ENCODE peak calls at places on chromosomes 16 and 17, in eight cellular contexts. W, I, N, X, T, Y, Q and R are unnamed samples.

GRCh38 chr16:8620535-8620934 is 963 bp upstream of the METTL22 start:
- DNase-seq in W (no peak), I (no peak), N (no peak), X (no peak), T (no peak), Y (no peak), Q (no peak), R (no peak)

GRCh38 chr17:72724375-72724774 is 368.1 kb downstream of the SLC39A11 start:
- DNase-seq in W (no peak), I (no peak), N (no peak), X (no peak), T (no peak), Y (no peak), Q (no peak), R (no peak)

GRCh38 chr17:35764123-35764991 is 3.7 kb downstream of the C17orf50 start:
- DNase-seq in W (peak; percentile 83), I (peak; percentile 69), N (peak; percentile 94), X (no peak), T (peak; percentile 98), Y (peak; percentile 93), Q (peak; percentile 99), R (peak; percentile 84)

GRCh38 chr17:12118617-12119016 is 97.9 kb downstream of the MAP2K4 start:
- DNase-seq in W (no peak), I (no peak), N (no peak), X (no peak), T (no peak), Y (no peak), Q (no peak), R (no peak)

GRCh38 chr17:30117548-30118155 is 1.0 kb downstream of the NSRP1 start:
- DNase-seq in W (no peak), I (no peak), N (no peak), X (no peak), T (no peak), Y (no peak), Q (no peak), R (no peak)

GRCh38 chr17:67902531-67903231 is 77.4 kb downstream of the BPTF start:
- DNase-seq in W (no peak), I (no peak), N (no peak), X (no peak), T (no peak), Y (no peak), Q (no peak), R (no peak)

GRCh38 chr17:57493171-57493570 is 236.8 kb downstream of the MSI2 start:
- DNase-seq in W (no peak), I (no peak), N (no peak), X (no peak), T (no peak), Y (no peak), Q (no peak), R (no peak)

GRCh38 chr17:14471052-14471451 is 170.2 kb downstream of the HS3ST3B1 start:
- DNase-seq in W (no peak), I (no peak), N (no peak), X (no peak), T (peak; percentile 50), Y (peak; percentile 11), Q (no peak), R (no peak)

GRCh38 chr17:47850692-47851573 is at the start of gene SP6:
- DNase-seq in W (peak; percentile 57), I (no peak), N (peak; percentile 92), X (no peak), T (peak; percentile 91), Y (peak; percentile 91), Q (no peak), R (peak; percentile 65)

GRCh38 chr17:13584701-13585080 is 17.0 kb downstream of the HS3ST3A1 start:
- DNase-seq in W (no peak), I (no peak), N (no peak), X (no peak), T (no peak), Y (no peak), Q (no peak), R (no peak)

GRCh38 chr16:1810536-1810935 is 16.1 kb downstream of the HAGH start:
- DNase-seq in W (no peak), I (no peak), N (no peak), X (no peak), T (no peak), Y (no peak), Q (no peak), R (no peak)

GRCh38 chr17:46009681-46010596 is 10.9 kb downstream of the STH start:
- DNase-seq in W (no peak), I (no peak), N (no peak), X (no peak), T (peak; percentile 84), Y (no peak), Q (no peak), R (peak; percentile 39)

GRCh38 chr17:82965371-82965770 is 114.0 kb upstream of the METRNL start:
- DNase-seq in W (no peak), I (no peak), N (no peak), X (no peak), T (no peak), Y (no peak), Q (no peak), R (no peak)

GRCh38 chr17:71170070-71170469 is 950.8 kb upstream of the SOX9 start:
- DNase-seq in W (no peak), I (no peak), N (no peak), X (no peak), T (no peak), Y (no peak), Q (no peak), R (no peak)

GRCh38 chr17:41932821-41933389 is 2.5 kb downstream of the ODAD4 start:
- DNase-seq in W (no peak), I (no peak), N (no peak), X (no peak), T (no peak), Y (no peak), Q (no peak), R (no peak)

GRCh38 chr16:58236231-58236690 is 38.4 kb upstream of the CSNK2A2 start:
- DNase-seq in W (peak; percentile 56), I (peak; percentile 24), N (peak; percentile 80), X (no peak), T (peak; percentile 82), Y (peak; percentile 78), Q (peak; percentile 46), R (peak; percentile 62)

GRCh38 chr17:50536683-50537646 is 4.4 kb downstream of the EPN3 start:
- DNase-seq in W (no peak), I (no peak), N (no peak), X (no peak), T (no peak), Y (no peak), Q (no peak), R (no peak)

GRCh38 chr16:24624102-24624501 is 84.7 kb downstream of the RBBP6 start:
- DNase-seq in W (no peak), I (no peak), N (no peak), X (no peak), T (no peak), Y (no peak), Q (no peak), R (no peak)

GRCh38 chr16:70553645-70554044 is 30.0 kb downstream of the SF3B3 start:
- DNase-seq in W (no peak), I (no peak), N (no peak), X (no peak), T (no peak), Y (no peak), Q (no peak), R (no peak)

GRCh38 chr17:83171661-83172060 is 92.3 kb downstream of the METRNL start:
- DNase-seq in W (peak; percentile 7), I (no peak), N (no peak), X (no peak), T (no peak), Y (no peak), Q (no peak), R (no peak)

GRCh38 chr16:84890427-84890826 is 70.6 kb downstream of the CRISPLD2 start:
- DNase-seq in W (no peak), I (no peak), N (no peak), X (no peak), T (no peak), Y (no peak), Q (no peak), R (no peak)

GRCh38 chr16:53545433-53545832 is 42.4 kb upstream of the AKTIP start:
- DNase-seq in W (no peak), I (no peak), N (no peak), X (no peak), T (no peak), Y (no peak), Q (no peak), R (no peak)

GRCh38 chr17:35214192-35214591 is 20.0 kb upstream of the SLC35G3 start:
- DNase-seq in W (no peak), I (no peak), N (no peak), X (no peak), T (no peak), Y (no peak), Q (no peak), R (no peak)

GRCh38 chr17:81863833-81864768 is 3.8 kb upstream of the P4HB start:
- DNase-seq in W (no peak), I (no peak), N (peak; percentile 55), X (no peak), T (no peak), Y (no peak), Q (no peak), R (no peak)
- TF ChIP-seq POLR2A in W (no peak), I (no peak), N (no peak), X (no peak), T (no peak), Y (no peak), Q (peak; percentile 39), R (no peak)

GRCh38 chr17:63819585-63820537 is 7.4 kb upstream of the PSMC5 start:
- DNase-seq in W (no peak), I (no peak), N (no peak), X (no peak), T (no peak), Y (no peak), Q (no peak), R (no peak)
- TF ChIP-seq POLR2A in W (no peak), I (no peak), N (no peak), X (no peak), T (no peak), Y (no peak), Q (no peak), R (no peak)

DNA sequence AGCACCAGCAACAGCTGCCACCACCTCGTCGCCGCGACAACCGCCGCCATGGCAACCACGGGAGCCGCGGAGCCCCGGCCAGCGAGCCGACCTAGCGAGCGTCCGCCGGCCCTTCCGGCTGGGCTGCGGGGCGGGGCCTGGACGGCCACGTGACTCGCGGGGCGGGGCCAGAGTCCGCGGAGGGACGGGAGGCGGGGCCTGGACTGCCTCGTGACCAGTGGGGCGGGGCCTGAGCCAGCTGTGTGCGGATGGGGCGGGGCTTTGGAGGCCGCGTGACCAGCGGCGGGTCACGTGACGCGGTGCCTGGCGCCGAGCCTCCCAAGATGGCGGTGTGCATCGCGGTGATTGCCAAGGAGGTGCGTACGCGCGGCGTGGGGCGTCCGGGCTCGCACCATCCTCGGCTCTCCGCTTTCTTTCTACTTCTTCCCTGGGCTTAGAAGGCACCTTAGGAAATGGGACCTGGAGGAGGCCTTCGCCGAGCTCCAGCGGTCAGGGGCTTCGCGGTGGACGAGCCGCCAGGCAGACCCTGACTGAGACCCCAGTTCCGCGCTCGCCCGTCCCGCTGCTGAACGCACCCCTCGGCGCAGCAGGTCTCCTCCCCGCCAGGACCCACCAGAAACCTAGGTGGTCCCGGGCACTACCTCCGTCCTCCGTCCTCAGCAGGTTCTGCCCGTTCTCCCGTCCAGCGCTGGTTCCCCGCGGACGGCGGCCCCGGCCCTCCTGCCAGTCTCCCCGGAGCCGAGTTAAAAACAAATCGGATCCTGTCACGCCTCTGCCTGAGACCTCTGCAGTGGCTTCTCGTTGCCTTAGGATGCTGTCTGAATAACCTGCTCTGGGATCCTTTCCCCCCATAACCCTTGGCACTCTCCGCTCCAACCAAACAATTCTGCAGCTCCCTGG is at the start of the genes GALNS and TRAPPC2L:
- DNase-seq in W (peak; percentile 100), I (peak; percentile 100), N (peak; percentile 100), X (peak; percentile 84), T (peak; percentile 91), Y (peak; percentile 100), Q (peak; percentile 100), R (peak; percentile 98)
- TF ChIP-seq POLR2A in W (peak; percentile 67), I (peak; percentile 54), N (peak; percentile 63), X (peak; percentile 82), T (peak; percentile 89), Y (peak; percentile 77), Q (peak; percentile 91), R (no peak)

GRCh38 chr16:74700206-74701040 is at the start of gene MLKL:
- DNase-seq in W (no peak), I (peak; percentile 30), N (peak; percentile 80), X (no peak), T (peak; percentile 72), Y (peak; percentile 70), Q (peak; percentile 50), R (peak; percentile 56)
- TF ChIP-seq POLR2A in W (no peak), I (no peak), N (peak; percentile 59), X (peak; percentile 63), T (peak; percentile 91), Y (peak; percentile 74), Q (peak; percentile 61), R (no peak)